ENCODE peak calls at places on chromosomes 6 and 20, in six cellular contexts. M, I, F, L, E and A are unnamed samples.
A peak's percentile ranks its signal among the peaks of the same experiment; 100 is the strongest.

GRCh38 chr20:6473197-6473596 is 294.3 kb upstream of the BMP2 start:
- DNase-seq in L (no peak), E (no peak), F (no peak), M (peak; percentile 1), I (peak; percentile 20), A (no peak)

GRCh38 chr6:77880501-77880900 is 227.7 kb downstream of the MEI4 start:
- DNase-seq in E (no peak), L (no peak), I (peak; percentile 70), M (peak; percentile 30), F (no peak), A (no peak)

GRCh38 chr6:20038805-20039204 is 173.5 kb downstream of the MBOAT1 start:
- DNase-seq in I (peak; percentile 37), L (no peak), E (no peak), M (no peak), F (no peak), A (no peak)

GRCh38 chr20:63568170-63568981 is 5.7 kb downstream of the HELZ2 start:
- DNase-seq in L (no peak), I (no peak), E (no peak), F (no peak), M (no peak), A (no peak)

GRCh38 chr6:680204-680603 is 12.7 kb downstream of the EXOC2 start:
- DNase-seq in M (no peak), I (no peak), F (no peak), L (no peak), E (no peak), A (no peak)

GRCh38 chr20:44475372-44475693 is 341 bp upstream of the TTPAL start:
- DNase-seq in M (no peak), F (no peak), E (no peak), L (no peak), I (no peak), A (no peak)

GRCh38 chr20:49236301-49236700 is 17.1 kb downstream of the DDX27 start:
- DNase-seq in M (no peak), L (no peak), I (no peak), F (no peak), E (no peak), A (no peak)

GRCh38 chr20:62368629-62369507 is 1.8 kb upstream of the LAMA5 start:
- DNase-seq in I (peak; percentile 51), M (no peak), F (peak; percentile 91), L (peak; percentile 29), E (peak; percentile 47), A (no peak)

GRCh38 chr6:127119361-127120108 is 1.1 kb downstream of the RSPO3 start:
- DNase-seq in L (no peak), E (peak; percentile 25), I (peak; percentile 14), M (no peak), F (no peak), A (no peak)

GRCh38 chr6:125300992-125301434 is 754 bp downstream of the HDDC2 start:
- DNase-seq in M (peak; percentile 26), L (no peak), F (no peak), I (peak; percentile 47), E (no peak), A (no peak)

GRCh38 chr6:33427585-33428218 is 7.8 kb downstream of the SYNGAP1 start:
- DNase-seq in F (peak; percentile 62), I (no peak), M (no peak), E (peak; percentile 67), L (peak; percentile 45), A (no peak)

GRCh38 chr6:142570221-142570671 is 268.4 kb downstream of the ADGRG6 start:
- DNase-seq in M (no peak), E (peak; percentile 26), F (no peak), L (no peak), I (peak; percentile 87), A (no peak)

GRCh38 chr20:35988910-35989463 is 20.6 kb downstream of the CNBD2 start:
- DNase-seq in M (no peak), F (no peak), I (peak; percentile 6), E (no peak), L (no peak), A (no peak)

GRCh38 chr6:142683688-142684087 is 261.3 kb downstream of the HIVEP2 start:
- DNase-seq in F (no peak), E (no peak), I (peak; percentile 56), M (no peak), L (no peak), A (no peak)

GRCh38 chr6:44190712-44191111 is 26.0 kb upstream of the MYMX start:
- DNase-seq in L (no peak), E (no peak), I (no peak), M (no peak), F (no peak), A (no peak)

GRCh38 chr6:170132561-170132991 is 158.3 kb downstream of the DLL1 start:
- DNase-seq in M (no peak), E (peak; percentile 17), F (no peak), I (no peak), L (no peak), A (no peak)

GRCh38 chr20:34268851-34269668 is 27.8 kb downstream of the ASIP start:
- DNase-seq in E (peak; percentile 31), I (peak; percentile 49), F (no peak), L (no peak), M (no peak), A (peak; percentile 10)

GRCh38 chr20:6044102-6044501 is 9.8 kb downstream of the LRRN4 start:
- DNase-seq in F (peak; percentile 15), L (no peak), I (no peak), E (no peak), M (no peak), A (no peak)

GRCh38 chr6:123953920-123954319 is 150.3 kb downstream of the NKAIN2 start:
- DNase-seq in L (no peak), F (no peak), M (no peak), I (no peak), E (no peak), A (no peak)

GRCh38 chr6:157106487-157106886 is 216.8 kb downstream of the TMEM242 start:
- DNase-seq in M (no peak), F (peak; percentile 30), I (peak; percentile 72), E (no peak), L (no peak), A (no peak)

GRCh38 chr20:56520180-56520579 is 4.4 kb upstream of the FAM209A start:
- DNase-seq in F (no peak), L (no peak), E (no peak), I (no peak), M (no peak), A (no peak)

GRCh38 chr6:33147807-33148666 is 44.2 kb downstream of the COL11A2 start:
- DNase-seq in E (no peak), L (peak; percentile 60), F (no peak), M (peak; percentile 47), I (peak; percentile 43), A (peak; percentile 45)

GRCh38 chr6:160967351-160967750 is 24.2 kb upstream of the MAP3K4 start:
- DNase-seq in L (no peak), E (no peak), M (no peak), I (no peak), F (no peak), A (no peak)

GRCh38 chr20:11158146-11158545 is 484.3 kb upstream of the JAG1 start:
- DNase-seq in L (no peak), I (no peak), F (no peak), E (no peak), M (no peak), A (no peak)

GRCh38 chr20:48456361-48457184 is 371.2 kb downstream of the PREX1 start:
- DNase-seq in F (no peak), E (no peak), M (no peak), L (no peak), I (no peak), A (no peak)

GRCh38 chr6:28490191-28490890 is 25.3 kb downstream of the GPX6 start:
- DNase-seq in E (no peak), I (no peak), M (no peak), F (no peak), L (no peak), A (no peak)

GRCh38 chr6:30061766-30062458 is 847 bp downstream of the POLR1H start:
- DNase-seq in I (peak; percentile 29), E (peak; percentile 28), L (peak; percentile 39), F (no peak), M (no peak), A (no peak)

GRCh38 chr6:130970839-130971410 is 92.1 kb downstream of the EPB41L2 start:
- DNase-seq in E (no peak), I (peak; percentile 36), F (no peak), L (no peak), M (no peak), A (no peak)

GRCh38 chr20:50101900-50102299 is 11.1 kb downstream of the UBE2V1 start:
- DNase-seq in M (no peak), F (no peak), I (no peak), E (no peak), L (no peak), A (no peak)

GRCh38 chr6:143545165-143545564 is 33.6 kb upstream of the FUCA2 start:
- DNase-seq in E (no peak), L (no peak), F (no peak), M (no peak), I (no peak), A (no peak)

GRCh38 chr6:144749263-144749662 is 464.1 kb downstream of the UTRN start:
- DNase-seq in F (no peak), M (no peak), L (no peak), E (no peak), I (no peak), A (no peak)

GRCh38 chr6:128801621-128802020 is 81.3 kb upstream of the LAMA2 start:
- DNase-seq in F (no peak), L (no peak), M (no peak), I (no peak), E (no peak), A (no peak)